ENCODE peak calls at places on chromosomes 1 and 21, in six cellular contexts. D is K562, P is A549, X is HCT116, B is H1, W is endothelial cell of umbilical vein. F is an unnamed sample.
A peak's percentile ranks its signal among the peaks of the same experiment; 100 is the strongest.

GRCh38 chr21:9837946-9838801 is 683.2 kb upstream of the TPTE start:
- DNase-seq in D (peak; percentile 90), P (no peak), X (no peak), B (no peak), W (no peak), F (peak; percentile 94)

GRCh38 chr1:38870996-38871395 is 2.2 kb downstream of the MYCBP start:
- DNase-seq in D (no peak), P (no peak), X (no peak), B (no peak), W (no peak), F (no peak)

GRCh38 chr21:26491663-26492062 is 81.4 kb downstream of the CYYR1 start:
- DNase-seq in D (no peak), P (no peak), X (no peak), B (no peak), W (no peak), F (no peak)

GRCh38 chr1:173478099-173478555 is 992 bp downstream of the PRDX6 start:
- DNase-seq in D (peak; percentile 79), P (peak; percentile 58), X (peak; percentile 12), B (no peak), W (peak; percentile 61), F (peak; percentile 48)

GRCh38 chr21:29181799-29182470 is 51.5 kb downstream of the MAP3K7CL start:
- DNase-seq in D (peak; percentile 41), P (peak; percentile 52), X (peak; percentile 36), B (no peak), W (peak; percentile 90), F (no peak)

GRCh38 chr1:7317888-7318287 is 453.2 kb upstream of the VAMP3 start:
- DNase-seq in D (no peak), P (no peak), X (no peak), B (no peak), W (no peak), F (no peak)

GRCh38 chr1:107292012-107292411 is 151.2 kb downstream of the NTNG1 start:
- DNase-seq in D (no peak), P (no peak), X (no peak), B (no peak), W (peak; percentile 11), F (no peak)

GRCh38 chr1:203871114-203871875 is 9.9 kb downstream of the SNRPE start:
- DNase-seq in D (peak; percentile 56), P (peak; percentile 94), X (peak; percentile 62), B (no peak), W (peak; percentile 82), F (peak; percentile 54)

GRCh38 chr21:42986125-42986783 is 11.9 kb downstream of the PKNOX1 start:
- DNase-seq in D (no peak), P (no peak), X (no peak), B (no peak), W (no peak), F (no peak)

GRCh38 chr1:181855380-181855779 is 206.1 kb downstream of the ZNF648 start:
- DNase-seq in D (no peak), P (no peak), X (no peak), B (no peak), W (no peak), F (no peak)

GRCh38 chr1:77347646-77348045 is 65.8 kb downstream of the AK5 start:
- DNase-seq in D (peak; percentile 79), P (peak; percentile 64), X (peak; percentile 4), B (no peak), W (peak; percentile 13), F (peak; percentile 22)

DNA sequence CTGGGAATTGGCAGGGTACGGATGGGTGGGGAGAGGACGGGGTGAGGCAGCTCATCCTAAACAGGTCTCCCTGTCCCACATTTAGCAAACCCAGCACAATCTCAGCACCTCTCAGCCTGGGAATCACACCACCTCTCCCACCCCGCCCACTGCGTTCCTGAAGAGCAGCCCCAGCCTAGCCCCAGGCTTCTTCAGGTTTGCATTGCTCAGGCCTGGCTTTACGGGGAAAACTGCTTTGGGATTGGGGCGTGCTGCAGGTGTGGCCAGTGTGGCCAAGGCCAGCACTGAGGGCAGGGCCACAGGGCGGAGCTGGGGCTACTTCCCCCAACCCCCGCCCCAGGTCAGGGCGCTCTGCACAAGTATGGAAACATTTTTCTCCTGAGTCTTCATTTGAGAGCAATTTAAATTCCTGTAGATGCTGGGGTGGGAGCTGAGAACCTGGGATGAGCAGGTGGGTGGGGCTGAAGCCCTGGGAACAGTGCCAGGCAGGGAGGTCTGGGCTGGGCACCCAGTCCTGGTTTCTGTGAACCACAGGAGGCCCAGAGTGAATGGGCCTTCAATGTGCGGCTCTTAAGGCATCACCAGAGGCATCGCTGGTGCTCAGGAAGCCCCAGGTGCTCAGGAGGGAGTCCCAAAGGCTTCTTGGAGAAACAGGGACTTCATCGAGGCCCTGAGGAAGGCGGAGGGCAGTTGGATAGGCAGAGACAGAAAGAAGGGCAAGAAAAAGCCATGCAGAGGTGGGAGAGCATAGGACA is 24.1 kb downstream of the TNNT2 start:
- DNase-seq in D (no peak), P (no peak), X (no peak), B (no peak), W (no peak), F (no peak)
- TF ChIP-seq MAX in D (no peak), P (no peak), X (no peak), B (no peak), W (no peak), F (no peak)

GRCh38 chr21:45074048-45074817 is at the start of gene ADARB1:
- DNase-seq in D (peak; percentile 88), P (peak; percentile 31), X (no peak), B (peak; percentile 85), W (peak; percentile 29), F (peak; percentile 70)
- TF ChIP-seq POLR2A in D (peak; percentile 53), P (peak; percentile 65), X (peak; percentile 49), B (peak; percentile 37), W (peak; percentile 79), F (peak; percentile 84)

DNA sequence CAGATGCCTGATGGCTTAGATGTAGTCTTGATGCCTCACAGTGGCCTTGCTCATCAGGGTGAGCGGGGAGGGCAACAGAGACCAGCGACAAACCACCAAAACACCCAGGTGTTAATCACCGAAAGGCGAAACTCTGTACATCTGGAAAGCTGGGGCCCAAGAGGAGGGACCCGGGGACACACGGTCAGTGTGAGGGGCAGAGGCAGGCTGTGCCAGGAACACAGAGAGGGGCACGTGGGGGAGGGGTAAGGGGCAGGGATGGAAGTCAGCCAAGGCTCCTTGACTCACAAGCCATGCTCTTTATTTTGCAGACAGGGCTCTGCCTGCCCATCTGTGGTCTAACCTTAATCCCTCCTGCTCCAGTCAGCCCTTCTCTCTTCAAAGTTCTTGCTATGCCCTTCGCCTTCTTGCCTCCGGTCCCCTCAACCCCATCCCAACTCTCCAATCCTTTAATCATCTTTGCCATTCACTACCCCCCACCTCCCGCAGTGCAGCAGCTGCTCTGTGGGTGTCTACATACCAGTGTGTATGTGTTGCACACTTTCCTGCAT is 4.3 kb downstream of the MEF2D start:
- DNase-seq in D (no peak), P (no peak), X (no peak), B (no peak), W (no peak), F (no peak)
- TF ChIP-seq MAX in D (no peak), P (no peak), X (no peak), B (no peak), W (no peak), F (no peak)

DNA sequence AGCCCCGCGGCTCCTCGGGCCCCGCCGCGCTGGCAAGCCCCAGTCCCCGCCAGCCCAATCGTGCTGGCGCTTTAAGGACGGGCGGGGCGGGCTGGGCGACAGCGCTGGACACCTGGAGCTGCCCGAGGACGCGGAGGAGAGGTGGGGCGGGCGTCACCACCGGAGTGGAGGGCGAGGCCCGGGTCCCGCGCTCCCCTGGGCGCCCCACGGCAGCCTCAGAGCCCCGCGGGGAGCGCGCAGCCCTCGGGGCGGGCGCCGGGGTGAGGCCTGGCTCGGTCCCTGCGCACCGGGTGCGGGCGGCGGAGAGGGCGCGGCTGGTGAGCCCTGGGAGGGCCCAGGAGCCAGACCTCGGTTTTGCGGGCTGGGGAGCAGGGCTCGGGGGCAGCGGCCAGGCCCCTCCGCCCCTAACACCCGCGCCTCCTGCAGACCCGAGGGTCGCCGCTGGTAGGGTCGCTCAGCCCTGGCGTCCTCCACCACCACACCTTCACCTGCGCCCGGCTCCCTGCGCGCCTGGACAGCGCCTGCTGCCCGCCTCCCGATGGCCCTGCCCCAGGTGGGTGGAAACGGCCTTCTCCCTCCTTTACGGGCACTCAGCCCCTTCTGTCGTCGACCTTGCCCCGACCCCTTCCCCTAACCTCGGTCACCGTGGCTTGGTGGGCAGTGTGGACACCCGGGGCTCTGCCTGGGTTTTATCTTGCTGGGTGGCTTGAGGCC is at the start of gene TMEM61:
- DNase-seq in D (no peak), P (no peak), X (no peak), B (peak; percentile 66), W (no peak), F (no peak)
- TF ChIP-seq POLR2A in D (no peak), P (no peak), X (no peak), B (no peak), W (no peak), F (no peak)

GRCh38 chr1:9293512-9294439 is 1.1 kb downstream of the SPSB1 start:
- DNase-seq in D (no peak), P (no peak), X (no peak), B (peak; percentile 67), W (no peak), F (peak; percentile 45)
- TF ChIP-seq MAX in D (no peak), P (peak; percentile 16), X (no peak), B (no peak), W (no peak), F (no peak)

GRCh38 chr1:1615256-1616044 is at the start of gene MIB2:
- DNase-seq in D (peak; percentile 99), P (peak; percentile 94), X (peak; percentile 95), B (peak; percentile 97), W (peak; percentile 95), F (peak; percentile 97)

GRCh38 chr1:1617925-1618324 is 2.6 kb downstream of the MIB2 start:
- DNase-seq in D (no peak), P (no peak), X (no peak), B (no peak), W (no peak), F (no peak)

GRCh38 chr1:1616045-1616821 is 933 bp downstream of the MIB2 start:
- DNase-seq in D (peak; percentile 23), P (no peak), X (no peak), B (no peak), W (peak; percentile 18), F (peak; percentile 50)

GRCh38 chr1:1617516-1617915 is 2.2 kb downstream of the MIB2 start:
- DNase-seq in D (no peak), P (no peak), X (no peak), B (no peak), W (no peak), F (no peak)

DNA sequence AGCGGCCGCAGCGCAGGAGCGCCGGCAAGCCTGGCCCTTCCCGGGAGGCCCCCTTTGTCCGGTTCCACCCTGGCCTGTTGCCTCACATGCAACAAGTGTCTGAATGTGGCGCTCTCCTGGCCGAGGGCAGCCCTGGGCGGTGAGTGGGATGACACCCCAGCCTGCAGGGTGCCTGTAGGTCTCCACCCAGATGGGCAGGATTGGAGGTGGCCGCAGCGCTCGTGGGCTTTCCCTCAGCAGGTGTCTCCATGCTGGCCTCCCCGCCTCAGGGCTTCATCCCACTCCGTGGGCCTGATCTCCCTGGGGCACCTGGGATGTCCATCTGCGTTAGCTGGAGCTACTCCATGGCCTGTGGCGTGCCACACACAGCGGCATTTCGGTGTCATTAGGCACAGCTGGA is 1.5 kb downstream of the MIB2 start:
- DNase-seq in D (peak; percentile 2), P (no peak), X (no peak), B (no peak), W (no peak), F (no peak)
- TF ChIP-seq POLR2A in D (no peak), P (no peak), X (no peak), B (no peak), W (no peak), F (no peak)

GRCh38 chr1:15410223-15410883 is 665 bp downstream of the EFHD2 start:
- DNase-seq in D (no peak), P (no peak), X (no peak), B (no peak), W (no peak), F (peak; percentile 51)
- TF ChIP-seq MAX in D (no peak), P (no peak), X (no peak), B (no peak), W (no peak), F (no peak)

F was measured in NB4.